ENCODE peak calls at places on chromosomes 12 and 14, in seven cellular contexts. D is mesenchymal stem cell, F is neuronal stem cell, O is IMR-90, X is H9, I is mesendoderm, P is H1. Z is an unnamed sample.

GRCh38 chr14:45051180-45051579 is 32.7 kb upstream of the PRPF39 start:
- DNase-seq in I (no peak), F (no peak), O (no peak), X (no peak), P (no peak), D (no peak), Z (no peak)

GRCh38 chr14:52545584-52546317 is 6.6 kb downstream of the TXNDC16 start:
- DNase-seq in X (no peak), O (no peak), F (no peak), P (no peak), I (no peak), D (no peak), Z (no peak)

GRCh38 chr12:125797421-125798175 is 732.4 kb downstream of the AACS start:
- DNase-seq in O (no peak), D (no peak), I (peak; percentile 5), X (no peak), F (no peak), P (no peak), Z (peak; percentile 41)

GRCh38 chr14:102944448-102945330 is 22.2 kb downstream of the AMN start:
- DNase-seq in D (no peak), I (no peak), F (no peak), X (no peak), O (no peak), P (no peak), Z (no peak)

GRCh38 chr14:93120522-93120921 is 4.8 kb upstream of the ITPK1 start:
- DNase-seq in F (no peak), O (no peak), D (no peak), X (no peak), P (no peak), I (no peak), Z (no peak)

GRCh38 chr12:67241482-67241881 is 27.7 kb upstream of the CAND1 start:
- DNase-seq in P (no peak), I (no peak), D (peak; percentile 14), X (no peak), O (peak; percentile 38), F (no peak), Z (no peak)

GRCh38 chr14:95769976-95770375 is 56.1 kb upstream of the TCL1A start:
- DNase-seq in I (no peak), O (no peak), D (no peak), F (no peak), P (no peak), X (no peak), Z (no peak)

GRCh38 chr12:15155271-15155670 is 65.9 kb downstream of the RERG start:
- DNase-seq in I (no peak), X (no peak), F (no peak), D (no peak), O (no peak), P (no peak), Z (no peak)

GRCh38 chr12:62841841-62842240 is 93.1 kb downstream of the PPM1H start:
- DNase-seq in I (no peak), F (no peak), O (no peak), D (no peak), P (no peak), X (no peak), Z (no peak)

GRCh38 chr14:50763386-50764007 is 67.5 kb downstream of the NIN start:
- DNase-seq in X (no peak), P (no peak), I (no peak), D (peak; percentile 53), O (peak; percentile 74), F (no peak), Z (no peak)

GRCh38 chr14:92520102-92520651 is 6.6 kb downstream of the RIN3 start:
- DNase-seq in F (no peak), P (no peak), D (no peak), O (no peak), X (no peak), I (no peak), Z (no peak)

GRCh38 chr14:90671382-90671781 is 144.8 kb downstream of the TTC7B start:
- DNase-seq in D (no peak), P (no peak), F (no peak), X (no peak), I (no peak), O (no peak), Z (no peak)

GRCh38 chr12:60335765-60336164 is 739.9 kb downstream of the SLC16A7 start:
- DNase-seq in F (no peak), O (peak; percentile 67), I (peak; percentile 43), D (peak; percentile 69), X (no peak), P (no peak), Z (no peak)

GRCh38 chr12:54164402-54165145 is 24.2 kb downstream of the SMUG1 start:
- DNase-seq in O (no peak), P (peak; percentile 61), I (peak; percentile 26), F (no peak), D (no peak), X (peak; percentile 64), Z (no peak)

GRCh38 chr12:131831635-131832041 is 3.4 kb downstream of the MMP17 start:
- DNase-seq in D (no peak), O (peak; percentile 53), F (no peak), X (peak; percentile 28), P (no peak), I (no peak), Z (no peak)

GRCh38 chr12:56781726-56782125 is 18.6 kb downstream of the HSD17B6 start:
- DNase-seq in F (no peak), I (no peak), P (no peak), O (no peak), X (no peak), D (no peak), Z (no peak)

GRCh38 chr12:615620-616019 is 47.6 kb downstream of the NINJ2 start:
- DNase-seq in F (no peak), I (no peak), P (no peak), X (no peak), D (peak; percentile 68), O (no peak), Z (peak; percentile 4)

GRCh38 chr14:70907996-70908917 is 998 bp downstream of the PCNX1 start:
- DNase-seq in I (peak; percentile 95), D (peak; percentile 64), X (peak; percentile 64), P (peak; percentile 88), O (peak; percentile 69), F (no peak), Z (peak; percentile 47)

GRCh38 chr14:55071051-55071450 is 19.6 kb downstream of the MAPK1IP1L start:
- DNase-seq in F (no peak), I (no peak), O (peak; percentile 50), P (no peak), D (peak; percentile 47), X (no peak), Z (peak; percentile 72)

GRCh38 chr12:51341259-51342007 is 5.0 kb downstream of the CELA1 start:
- DNase-seq in X (peak; percentile 77), O (peak; percentile 64), I (peak; percentile 75), D (peak; percentile 76), F (peak; percentile 70), P (peak; percentile 79), Z (peak; percentile 71)

GRCh38 chr14:99670361-99671229 is 13.5 kb upstream of the CYP46A1 start:
- DNase-seq in O (peak; percentile 59), P (no peak), F (peak; percentile 26), D (no peak), X (no peak), I (no peak), Z (no peak)

GRCh38 chr12:16281157-16281556 is 3.7 kb upstream of the SLC15A5 start:
- DNase-seq in P (no peak), O (no peak), I (no peak), D (no peak), X (no peak), F (no peak), Z (peak; percentile 15)
- H2AK5ac ChIP-seq in P (no peak overlapping the region), O (no peak overlapping the region), I (no peak overlapping the region), D (no peak overlapping the region), X (no peak overlapping the region), F (no peak overlapping the region), Z (no peak overlapping the region)

GRCh38 chr12:65786041-65786440 is 38.2 kb upstream of the HMGA2 start:
- DNase-seq in P (no peak), I (no peak), F (no peak), O (no peak), D (no peak), X (no peak), Z (no peak)

GRCh38 chr12:65785500-65785899 is 38.8 kb upstream of the HMGA2 start:
- DNase-seq in X (no peak), I (no peak), O (no peak), P (no peak), F (no peak), D (no peak), Z (no peak)

GRCh38 chr12:65791400-65791799 is 32.9 kb upstream of the HMGA2 start:
- DNase-seq in D (no peak), I (no peak), X (no peak), F (no peak), P (no peak), O (no peak), Z (no peak)

GRCh38 chr12:65787056-65787855 is 37.0 kb upstream of the HMGA2 start:
- DNase-seq in D (no peak), P (no peak), O (no peak), X (no peak), F (no peak), I (no peak), Z (no peak)

DNA sequence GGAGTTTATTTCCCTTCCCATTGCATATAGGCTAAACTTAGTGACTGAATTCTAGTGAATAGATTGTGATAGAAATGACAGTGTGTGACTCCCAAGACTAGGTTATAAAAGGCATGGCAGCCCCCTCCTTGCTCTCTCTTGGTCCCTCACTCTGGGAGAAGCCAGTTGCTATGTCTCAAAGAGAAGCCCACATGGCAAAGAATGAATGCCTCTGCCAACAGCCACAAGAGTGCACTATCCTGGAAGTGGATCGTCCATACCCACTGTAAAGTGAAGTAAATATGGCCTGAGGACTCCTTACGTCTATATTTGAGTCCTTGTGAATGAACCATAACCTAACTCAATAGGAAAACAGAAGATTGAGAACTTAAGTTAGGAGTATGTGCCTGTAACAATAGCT is 35.4 kb upstream of the HMGA2 start:
- DNase-seq in X (no peak), F (no peak), O (no peak), P (no peak), I (no peak), D (no peak), Z (no peak)
- H2AK5ac ChIP-seq in X (no peak overlapping the region), F (no peak overlapping the region), O (no peak overlapping the region), P (no peak overlapping the region), I (no peak overlapping the region), D (no peak overlapping the region), Z (no peak overlapping the region)

DNA sequence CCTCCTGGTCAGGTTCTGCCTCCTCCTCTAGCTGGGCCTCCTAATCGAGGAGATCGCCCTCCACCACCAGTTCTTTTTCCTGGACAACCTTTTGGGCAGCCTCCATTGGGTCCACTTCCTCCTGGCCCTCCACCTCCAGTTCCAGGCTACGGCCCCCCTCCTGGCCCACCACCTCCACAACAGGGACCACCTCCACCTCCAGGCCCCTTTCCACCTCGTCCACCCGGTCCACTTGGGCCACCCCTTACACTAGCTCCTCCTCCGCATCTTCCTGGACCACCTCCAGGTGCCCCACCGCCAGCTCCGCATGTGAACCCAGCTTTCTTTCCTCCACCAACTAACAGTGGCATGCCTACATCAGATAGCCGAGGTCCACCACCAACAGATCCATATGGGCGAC is 19.3 kb downstream of the CPSF6 start:
- DNase-seq in I (no peak), F (no peak), X (no peak), D (no peak), P (no peak), O (no peak), Z (no peak)
- H2AK5ac ChIP-seq in I (no peak overlapping the region), F (no peak overlapping the region), X (no peak overlapping the region), D (no peak overlapping the region), P (no peak overlapping the region), O (no peak overlapping the region), Z (no peak overlapping the region)

DNA sequence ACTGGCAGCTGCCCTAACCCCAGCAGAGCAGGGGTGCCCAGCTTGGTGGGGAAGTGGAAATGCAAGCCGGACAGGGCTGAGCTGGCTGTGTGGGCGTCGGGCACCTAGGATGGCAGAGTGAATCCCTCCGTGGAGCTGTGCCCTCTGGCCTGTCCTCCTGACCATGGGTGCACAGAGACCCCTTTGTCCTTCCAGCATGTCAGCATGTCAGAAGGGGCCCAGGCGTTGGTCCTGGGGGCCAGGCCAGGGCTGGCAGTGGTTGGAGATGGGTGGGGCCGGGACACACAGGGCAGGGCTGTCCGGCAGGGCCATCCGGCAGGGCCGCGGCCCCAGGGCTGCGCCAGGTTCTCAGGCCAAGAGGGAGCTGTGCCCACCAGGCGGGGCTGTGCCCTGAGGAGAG is 8.8 kb upstream of the TEX22 start:
- DNase-seq in I (no peak), F (no peak), P (no peak), X (no peak), O (no peak), D (no peak), Z (no peak)
- H2AK5ac ChIP-seq in I (no peak overlapping the region), F (no peak overlapping the region), P (no peak overlapping the region), X (no peak overlapping the region), O (no peak overlapping the region), D (no peak overlapping the region), Z (no peak overlapping the region)